ENCODE peak calls at places on chromosomes 11 and 22, in eight cellular contexts. R is fibroblast of the aortic adventitia, Q is HCT116, C is lower lobe of right lung, W is fibroblast of lung, Y is Caco-2, J is heart left ventricle, V is astrocyte of the spinal cord. I is an unnamed sample.

GRCh38 chr22:38570841-38571364 is 920 bp upstream of the DMC1 start:
- DNase-seq in J (peak), V (peak), Q (peak), W (peak), Y (peak), R (peak), C (peak), I (peak)

GRCh38 chr22:40193429-40194421 is 16.0 kb downstream of the TNRC6B start:
- DNase-seq in C (no peak), W (peak), V (peak), Q (no peak), Y (peak), J (no peak), R (peak), I (peak)

GRCh38 chr22:28802595-28803087 is 2.3 kb upstream of the XBP1 start:
- DNase-seq in Y (no peak), R (no peak), W (no peak), Q (no peak), C (no peak), J (no peak), V (no peak), I (no peak)

GRCh38 chr11:50169634-50170033 is 137.0 kb downstream of the OR4C45 start:
- DNase-seq in Y (no peak), R (no peak), Q (no peak), J (no peak), C (no peak), W (no peak), V (no peak), I (no peak)

GRCh38 chr11:87173185-87174039 is 135.7 kb downstream of the TMEM135 start:
- DNase-seq in J (no peak), W (peak), V (peak), C (no peak), Q (peak), Y (no peak), R (peak), I (peak)

GRCh38 chr11:46484101-46484500 is 92.5 kb upstream of the CHRM4 start:
- DNase-seq in R (no peak), W (no peak), V (no peak), Q (no peak), J (no peak), Y (no peak), C (no peak), I (peak)

GRCh38 chr11:134253189-134253993 is at the start of the genes ACAD8 and THYN1:
- DNase-seq in R (peak), J (peak), W (peak), Q (peak), Y (peak), V (peak), C (peak), I (peak)

GRCh38 chr11:844693-845644 is 2.3 kb downstream of the TSPAN4 start:
- DNase-seq in Y (peak), W (peak), V (peak), Q (no peak), C (peak), J (peak), R (peak), I (peak)

GRCh38 chr22:50139843-50140415 is 30.6 kb upstream of the PANX2 start:
- DNase-seq in C (no peak), W (no peak), R (no peak), Q (no peak), V (no peak), Y (no peak), J (no peak), I (no peak)

GRCh38 chr11:5043385-5043784 is 2.9 kb upstream of the OR52J3 start:
- DNase-seq in R (no peak), C (no peak), J (no peak), Q (no peak), V (peak), W (no peak), Y (no peak), I (peak)

GRCh38 chr11:88487646-88488045 is 150.1 kb upstream of the CTSC start:
- DNase-seq in W (no peak), J (no peak), R (no peak), Y (no peak), C (no peak), V (no peak), Q (no peak), I (no peak)

GRCh38 chr11:69436041-69436982 is 45.2 kb upstream of the LINC01488 start:
- DNase-seq in V (no peak), Y (no peak), W (no peak), J (no peak), Q (no peak), C (peak), R (no peak), I (no peak)

GRCh38 chr11:66012946-66013761 is 1.3 kb downstream of the CST6 start:
- DNase-seq in V (no peak), J (no peak), Y (no peak), W (no peak), Q (no peak), C (no peak), R (no peak), I (no peak)

GRCh38 chr11:128054323-128054910 is 532.9 kb downstream of the ETS1 start:
- DNase-seq in V (peak), C (no peak), R (peak), J (no peak), Q (no peak), W (peak), Y (no peak), I (no peak)

GRCh38 chr22:30433227-30433626 is 7.7 kb downstream of the MTFP1 start:
- DNase-seq in C (no peak), Q (no peak), R (no peak), J (no peak), W (no peak), Y (no peak), V (no peak), I (no peak)

GRCh38 chr11:11661356-11662040 is 39.7 kb upstream of the GALNT18 start:
- DNase-seq in Q (no peak), R (no peak), W (no peak), C (no peak), J (no peak), Y (no peak), V (no peak), I (no peak)

GRCh38 chr11:134577801-134578200 is 165.8 kb upstream of the B3GAT1 start:
- DNase-seq in R (no peak), C (no peak), Y (no peak), J (no peak), W (no peak), Q (no peak), V (no peak), I (no peak)

GRCh38 chr22:26860233-26860765 is 202.9 kb downstream of the MIAT start:
- DNase-seq in R (no peak), Q (no peak), J (no peak), V (no peak), W (no peak), C (no peak), Y (no peak), I (no peak)

GRCh38 chr11:89495951-89496350 is 4.8 kb upstream of the NOX4 start:
- DNase-seq in J (peak), Q (no peak), W (peak), C (no peak), V (peak), Y (no peak), R (peak), I (peak)

GRCh38 chr22:44821741-44822425 is 69.5 kb downstream of the ARHGAP8 start:
- DNase-seq in Y (no peak), J (no peak), Q (no peak), V (no peak), W (no peak), C (no peak), R (no peak), I (no peak)

GRCh38 chr11:10916674-10917073 is 58.8 kb upstream of the ZBED5 start:
- DNase-seq in Y (no peak), C (no peak), W (no peak), V (no peak), R (peak), J (no peak), Q (no peak), I (no peak)

GRCh38 chr11:91124363-91124762 is 901.5 kb upstream of the CHORDC1 start:
- DNase-seq in Y (no peak), Q (no peak), C (no peak), R (no peak), V (no peak), J (no peak), W (no peak), I (no peak)

GRCh38 chr22:46598737-46599424 is 21.3 kb upstream of the GRAMD4 start:
- DNase-seq in R (no peak), C (peak), W (no peak), Q (no peak), V (no peak), J (no peak), Y (no peak), I (peak)

GRCh38 chr22:17969732-17970131 is 54.6 kb downstream of the MICAL3 start:
- DNase-seq in V (peak), W (peak), Q (no peak), Y (no peak), C (no peak), R (peak), J (peak), I (peak)

GRCh38 chr11:69653406-69653960 is 12.5 kb downstream of the CCND1 start:
- DNase-seq in C (no peak), W (no peak), Y (no peak), R (no peak), J (no peak), Q (no peak), V (no peak), I (no peak)

GRCh38 chr11:129996113-129996870 is 6.3 kb downstream of the PRDM10 start:
- DNase-seq in W (no peak), C (no peak), J (no peak), R (peak), Q (no peak), Y (no peak), V (no peak), I (no peak)

GRCh38 chr11:66247295-66247694 is 21.1 kb upstream of the RAB1B start:
- DNase-seq in V (no peak), W (no peak), C (no peak), J (no peak), R (no peak), Y (no peak), Q (no peak), I (no peak)

GRCh38 chr11:72629266-72629665 is 45.0 kb downstream of the PDE2A start:
- DNase-seq in C (no peak), V (no peak), W (no peak), Y (no peak), Q (no peak), R (peak), J (peak), I (no peak)

GRCh38 chr11:27255447-27255828 is 107.6 kb downstream of the CCDC34 start:
- DNase-seq in W (peak), Q (no peak), J (no peak), C (no peak), V (peak), R (peak), Y (no peak), I (peak)

GRCh38 chr11:11265994-11266606 is 87.0 kb downstream of the CSNK2A3 start:
- DNase-seq in Q (peak), Y (peak), W (no peak), V (peak), C (peak), R (peak), J (no peak), I (peak)

GRCh38 chr11:27459191-27459590 is 13.4 kb downstream of the LGR4 start:
- DNase-seq in Q (no peak), C (no peak), Y (no peak), R (no peak), J (no peak), W (no peak), V (no peak), I (no peak)

GRCh38 chr22:41382098-41382578 is 396 bp downstream of the TEF start:
- DNase-seq in V (no peak), J (peak), R (peak), W (no peak), Q (no peak), C (peak), Y (no peak), I (peak)

GRCh38 chr22:17845340-17845739 is 71.1 kb upstream of the BID start:
- DNase-seq in R (no peak), J (no peak), C (no peak), W (no peak), Q (no peak), V (no peak), Y (no peak), I (no peak)

GRCh38 chr22:22404598-22405284 is 103.8 kb downstream of the ZNF280B start:
- DNase-seq in V (no peak), C (no peak), W (no peak), Q (no peak), R (no peak), J (no peak), Y (no peak), I (no peak)
- H3K4me3 ChIP-seq in V (no peak), C (no peak), W (no peak), Q (no peak), R (no peak), J (no peak), Y (no peak), I (no peak)

GRCh38 chr22:23261900-23262450 is 81.7 kb downstream of the BCR start:
- DNase-seq in J (no peak), V (no peak), C (no peak), Y (no peak), Q (no peak), R (no peak), W (no peak), I (no peak)
- TF ChIP-seq CTCF in J (no peak), V (no peak), C (no peak), Y (no peak), Q (no peak), R (no peak), W (no peak), I (no peak)

DNA sequence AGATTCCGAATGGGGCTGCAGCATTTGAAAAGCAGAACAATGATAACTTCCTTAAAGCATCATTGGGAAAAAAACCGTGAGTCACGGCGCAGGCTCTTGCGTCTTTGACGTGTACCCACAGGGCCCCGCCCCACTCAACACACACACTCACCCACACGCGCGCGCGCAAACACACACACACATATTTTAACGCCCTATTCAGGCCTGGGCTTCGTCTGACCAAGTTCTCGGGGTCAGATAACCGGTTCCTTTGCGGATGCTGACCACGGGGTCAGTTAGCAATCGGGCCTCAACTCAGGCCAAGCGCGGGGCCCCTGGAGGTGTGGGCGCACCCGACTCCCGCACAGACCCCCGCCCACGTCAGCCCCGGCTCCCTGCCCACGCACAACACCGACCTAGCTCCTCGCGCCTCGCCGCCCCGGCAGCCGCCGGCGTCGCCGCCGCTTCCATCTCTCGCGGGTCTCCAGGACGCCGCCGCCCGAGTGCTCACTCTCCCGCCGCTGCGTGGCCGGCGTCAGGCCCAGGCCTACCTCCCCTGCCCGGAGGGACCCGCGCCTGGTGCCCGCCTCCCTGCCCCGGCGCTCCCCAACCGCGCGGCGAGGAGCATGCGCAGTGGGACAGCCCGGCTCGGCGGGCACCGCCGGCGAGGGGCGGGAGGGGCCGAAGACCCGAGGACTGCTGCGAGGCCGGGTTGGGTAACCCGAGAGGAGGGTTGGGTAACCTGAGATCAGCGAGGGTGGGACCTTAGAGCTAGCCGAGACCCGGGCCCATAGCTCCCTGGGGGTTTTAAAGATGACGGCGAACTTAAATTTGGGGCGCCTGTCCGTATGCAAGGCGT is at the start of gene SLC36A4:
- DNase-seq in Y (peak), Q (peak), C (peak), J (peak), V (peak), R (peak), W (peak), I (peak)
- H3K4me3 ChIP-seq in Y (peak), Q (peak), C (peak), J (peak), V (peak), R (peak), W (peak), I (peak)

GRCh38 chr11:119181677-119182412 is 3.4 kb upstream of the NHERF4 start:
- DNase-seq in J (no peak), Q (no peak), Y (no peak), C (no peak), R (no peak), W (no peak), V (no peak), I (no peak)
- TF ChIP-seq CTCF in J (no peak), Q (no peak), Y (no peak), C (no peak), R (no peak), W (no peak), V (no peak), I (no peak)

I was measured in choroid plexus epithelial cell.